ENCODE peak calls at places on chromosomes 6 and 20, in seven cellular contexts. One of them, this sample, is unnamed.

GRCh38 chr6:147166360-147166944 is 37.8 kb upstream of the STXBP5 start:
- DNase-seq in cardiac muscle cell: no peak
- DNase-seq in NCI-H345: no peak
- DNase-seq in HuH-7: no peak
- DNase-seq in fibroblast of lung: peak; percentile 54
- DNase-seq in nucleus accumbens: no peak
- DNase-seq in AG04449: no peak
- DNase-seq in this sample: no peak

GRCh38 chr20:24943731-24944130 is 5.3 kb upstream of the CST7 start:
- DNase-seq in cardiac muscle cell: no peak
- DNase-seq in NCI-H345: no peak
- DNase-seq in HuH-7: no peak
- DNase-seq in fibroblast of lung: no peak
- DNase-seq in nucleus accumbens: no peak
- DNase-seq in AG04449: no peak
- DNase-seq in this sample: no peak

GRCh38 chr6:33417127-33417902 is 592 bp downstream of the CUTA start:
- DNase-seq in cardiac muscle cell: peak; percentile 55
- DNase-seq in NCI-H345: no peak
- DNase-seq in HuH-7: no peak
- DNase-seq in fibroblast of lung: peak; percentile 89
- DNase-seq in nucleus accumbens: no peak
- DNase-seq in AG04449: peak; percentile 64
- DNase-seq in this sample: no peak

GRCh38 chr20:39155996-39156395 is 193.9 kb downstream of the DHX35 start:
- DNase-seq in cardiac muscle cell: no peak
- DNase-seq in NCI-H345: no peak
- DNase-seq in HuH-7: no peak
- DNase-seq in fibroblast of lung: no peak
- DNase-seq in nucleus accumbens: no peak
- DNase-seq in AG04449: no peak
- DNase-seq in this sample: no peak

GRCh38 chr6:34005845-34006644 is 139.8 kb downstream of the GRM4 start:
- DNase-seq in cardiac muscle cell: no peak
- DNase-seq in NCI-H345: peak; percentile 23
- DNase-seq in HuH-7: no peak
- DNase-seq in fibroblast of lung: no peak
- DNase-seq in nucleus accumbens: no peak
- DNase-seq in AG04449: no peak
- DNase-seq in this sample: no peak

GRCh38 chr6:15754035-15754705 is 91.3 kb upstream of the DTNBP1 start:
- DNase-seq in cardiac muscle cell: no peak
- DNase-seq in NCI-H345: no peak
- DNase-seq in HuH-7: no peak
- DNase-seq in fibroblast of lung: peak; percentile 56
- DNase-seq in nucleus accumbens: no peak
- DNase-seq in AG04449: no peak
- DNase-seq in this sample: no peak

GRCh38 chr20:17606001-17606400 is 36.1 kb downstream of the DSTN start:
- DNase-seq in cardiac muscle cell: no peak
- DNase-seq in NCI-H345: no peak
- DNase-seq in HuH-7: no peak
- DNase-seq in fibroblast of lung: no peak
- DNase-seq in nucleus accumbens: no peak
- DNase-seq in AG04449: no peak
- DNase-seq in this sample: no peak

GRCh38 chr6:106574729-106575458 is 54.4 kb downstream of the RTN4IP1 start:
- DNase-seq in cardiac muscle cell: no peak
- DNase-seq in NCI-H345: no peak
- DNase-seq in HuH-7: no peak
- DNase-seq in fibroblast of lung: peak; percentile 88
- DNase-seq in nucleus accumbens: no peak
- DNase-seq in AG04449: no peak
- DNase-seq in this sample: no peak

GRCh38 chr6:131807644-131808459 is at the start of gene ENPP1:
- DNase-seq in cardiac muscle cell: peak; percentile 81
- DNase-seq in NCI-H345: peak; percentile 42
- DNase-seq in HuH-7: peak; percentile 82
- DNase-seq in fibroblast of lung: peak; percentile 69
- DNase-seq in nucleus accumbens: peak; percentile 53
- DNase-seq in AG04449: no peak
- DNase-seq in this sample: no peak

GRCh38 chr20:5508044-5508443 is 191.3 kb upstream of the PROKR2 start:
- DNase-seq in cardiac muscle cell: no peak
- DNase-seq in NCI-H345: no peak
- DNase-seq in HuH-7: no peak
- DNase-seq in fibroblast of lung: no peak
- DNase-seq in nucleus accumbens: no peak
- DNase-seq in AG04449: no peak
- DNase-seq in this sample: no peak

GRCh38 chr6:136059308-136059707 is 190.8 kb downstream of the MTFR2 start:
- DNase-seq in cardiac muscle cell: no peak
- DNase-seq in NCI-H345: no peak
- DNase-seq in HuH-7: no peak
- DNase-seq in fibroblast of lung: no peak
- DNase-seq in nucleus accumbens: no peak
- DNase-seq in AG04449: no peak
- DNase-seq in this sample: no peak

GRCh38 chr20:62215020-62215990 is 4.8 kb downstream of the HRH3 start:
- DNase-seq in cardiac muscle cell: no peak
- DNase-seq in NCI-H345: no peak
- DNase-seq in HuH-7: no peak
- DNase-seq in fibroblast of lung: no peak
- DNase-seq in nucleus accumbens: no peak
- DNase-seq in AG04449: no peak
- DNase-seq in this sample: no peak

GRCh38 chr6:85865665-85866372 is 223.1 kb upstream of the SYNCRIP start:
- DNase-seq in cardiac muscle cell: no peak
- DNase-seq in NCI-H345: no peak
- DNase-seq in HuH-7: no peak
- DNase-seq in fibroblast of lung: peak; percentile 68
- DNase-seq in nucleus accumbens: no peak
- DNase-seq in AG04449: no peak
- DNase-seq in this sample: no peak

GRCh38 chr20:43843965-43844660 is 70.5 kb upstream of the TOX2 start:
- DNase-seq in cardiac muscle cell: no peak
- DNase-seq in NCI-H345: no peak
- DNase-seq in HuH-7: no peak
- DNase-seq in fibroblast of lung: no peak
- DNase-seq in nucleus accumbens: no peak
- DNase-seq in AG04449: no peak
- DNase-seq in this sample: no peak

GRCh38 chr20:44936510-44936909 is 23.7 kb downstream of the TOMM34 start:
- DNase-seq in cardiac muscle cell: no peak
- DNase-seq in NCI-H345: no peak
- DNase-seq in HuH-7: no peak
- DNase-seq in fibroblast of lung: no peak
- DNase-seq in nucleus accumbens: no peak
- DNase-seq in AG04449: no peak
- DNase-seq in this sample: no peak

GRCh38 chr20:46388945-46389344 is 17.5 kb downstream of the ELMO2 start:
- DNase-seq in cardiac muscle cell: no peak
- DNase-seq in NCI-H345: no peak
- DNase-seq in HuH-7: no peak
- DNase-seq in fibroblast of lung: no peak
- DNase-seq in nucleus accumbens: no peak
- DNase-seq in AG04449: no peak
- DNase-seq in this sample: no peak

GRCh38 chr20:59720013-59720412 is 115.7 kb downstream of the PHACTR3 start:
- DNase-seq in cardiac muscle cell: no peak
- DNase-seq in NCI-H345: no peak
- DNase-seq in HuH-7: no peak
- DNase-seq in fibroblast of lung: no peak
- DNase-seq in nucleus accumbens: no peak
- DNase-seq in AG04449: no peak
- DNase-seq in this sample: no peak

GRCh38 chr6:136095961-136096360 is 154.2 kb downstream of the MTFR2 start:
- DNase-seq in cardiac muscle cell: no peak
- DNase-seq in NCI-H345: no peak
- DNase-seq in HuH-7: no peak
- DNase-seq in fibroblast of lung: no peak
- DNase-seq in nucleus accumbens: no peak
- DNase-seq in AG04449: no peak
- DNase-seq in this sample: no peak

GRCh38 chr20:50844430-50845100 is 49.7 kb downstream of the BCAS4 start:
- DNase-seq in cardiac muscle cell: no peak
- DNase-seq in NCI-H345: no peak
- DNase-seq in HuH-7: no peak
- DNase-seq in fibroblast of lung: peak; percentile 97
- DNase-seq in nucleus accumbens: no peak
- DNase-seq in AG04449: peak; percentile 34
- DNase-seq in this sample: no peak

GRCh38 chr6:163757506-163757905 is 343.0 kb downstream of the QKI start:
- DNase-seq in cardiac muscle cell: no peak
- DNase-seq in NCI-H345: no peak
- DNase-seq in HuH-7: no peak
- DNase-seq in fibroblast of lung: no peak
- DNase-seq in nucleus accumbens: no peak
- DNase-seq in AG04449: no peak
- DNase-seq in this sample: no peak

GRCh38 chr6:30828027-30828962 is 56.0 kb upstream of the DDR1 start:
- DNase-seq in cardiac muscle cell: peak; percentile 87
- DNase-seq in NCI-H345: peak; percentile 54
- DNase-seq in HuH-7: peak; percentile 63
- DNase-seq in fibroblast of lung: peak; percentile 84
- DNase-seq in nucleus accumbens: peak; percentile 71
- DNase-seq in AG04449: peak; percentile 70
- DNase-seq in this sample: peak; percentile 30

GRCh38 chr20:8782804-8783203 is 286.1 kb upstream of the PLCB4 start:
- DNase-seq in cardiac muscle cell: no peak
- DNase-seq in NCI-H345: no peak
- DNase-seq in HuH-7: no peak
- DNase-seq in fibroblast of lung: peak; percentile 44
- DNase-seq in nucleus accumbens: no peak
- DNase-seq in AG04449: peak; percentile 59
- DNase-seq in this sample: no peak

GRCh38 chr6:65199121-65199520 is 507.9 kb downstream of the EYS start:
- DNase-seq in cardiac muscle cell: no peak
- DNase-seq in NCI-H345: no peak
- DNase-seq in HuH-7: no peak
- DNase-seq in fibroblast of lung: peak; percentile 1
- DNase-seq in nucleus accumbens: no peak
- DNase-seq in AG04449: no peak
- DNase-seq in this sample: no peak

GRCh38 chr20:13256606-13257005 is 35.5 kb downstream of the ISM1 start:
- DNase-seq in cardiac muscle cell: no peak
- DNase-seq in NCI-H345: no peak
- DNase-seq in HuH-7: no peak
- DNase-seq in fibroblast of lung: no peak
- DNase-seq in nucleus accumbens: no peak
- DNase-seq in AG04449: no peak
- DNase-seq in this sample: no peak

GRCh38 chr6:122580731-122581130 is 29.5 kb upstream of the PKIB start:
- DNase-seq in cardiac muscle cell: no peak
- DNase-seq in NCI-H345: peak; percentile 1
- DNase-seq in HuH-7: no peak
- DNase-seq in fibroblast of lung: peak; percentile 33
- DNase-seq in nucleus accumbens: no peak
- DNase-seq in AG04449: no peak
- DNase-seq in this sample: no peak

GRCh38 chr6:159830481-159831372 is 30.7 kb downstream of the PNLDC1 start:
- DNase-seq in cardiac muscle cell: no peak
- DNase-seq in NCI-H345: no peak
- DNase-seq in HuH-7: no peak
- DNase-seq in fibroblast of lung: no peak
- DNase-seq in nucleus accumbens: no peak
- DNase-seq in AG04449: no peak
- DNase-seq in this sample: no peak

GRCh38 chr20:8399963-8400362 is 267.9 kb downstream of the PLCB1 start:
- DNase-seq in cardiac muscle cell: no peak
- DNase-seq in NCI-H345: no peak
- DNase-seq in HuH-7: no peak
- DNase-seq in fibroblast of lung: no peak
- DNase-seq in nucleus accumbens: no peak
- DNase-seq in AG04449: no peak
- DNase-seq in this sample: no peak

GRCh38 chr20:36311854-36312723 is 6.0 kb downstream of the DLGAP4 start:
- DNase-seq in cardiac muscle cell: no peak
- DNase-seq in NCI-H345: no peak
- DNase-seq in HuH-7: no peak
- DNase-seq in fibroblast of lung: no peak
- DNase-seq in nucleus accumbens: no peak
- DNase-seq in AG04449: no peak
- DNase-seq in this sample: no peak